ENCODE peak calls at places on chromosomes 3 and 15, in eight cellular contexts. P is body of pancreas, W is upper lobe of right lung, G is adrenal gland, T is esophagus muscularis mucosa, N is dorsolateral prefrontal cortex, R is left ventricle myocardium inferior, X is fibroblast of lung. Y is an unnamed sample.
A peak's percentile ranks its signal among the peaks of the same experiment; 100 is the strongest.

GRCh38 chr3:147652682-147653081 is 243.5 kb downstream of the ZIC1 start:
- DNase-seq in P (no peak), W (no peak), G (no peak), T (no peak), N (no peak), R (no peak), X (peak; percentile 51), Y (no peak)

GRCh38 chr3:155491696-155492095 is 198.2 kb upstream of the STRIT1 start:
- DNase-seq in P (no peak), W (no peak), G (no peak), T (no peak), N (no peak), R (no peak), X (no peak), Y (no peak)

GRCh38 chr3:134933997-134934396 is 138.9 kb downstream of the EPHB1 start:
- DNase-seq in P (no peak), W (no peak), G (no peak), T (no peak), N (no peak), R (no peak), X (no peak), Y (no peak)

GRCh38 chr15:41546846-41547786 is 3.1 kb upstream of the RPAP1 start:
- DNase-seq in P (no peak), W (no peak), G (peak; percentile 81), T (no peak), N (no peak), R (no peak), X (peak; percentile 62), Y (peak; percentile 65)

GRCh38 chr3:30269751-30270445 is 336.5 kb upstream of the TGFBR2 start:
- DNase-seq in P (no peak), W (no peak), G (no peak), T (no peak), N (no peak), R (no peak), X (peak; percentile 74), Y (no peak)

GRCh38 chr3:36166477-36166876 is 213.8 kb upstream of the STAC start:
- DNase-seq in P (no peak), W (no peak), G (peak; percentile 75), T (no peak), N (no peak), R (no peak), X (peak; percentile 90), Y (peak; percentile 68)

GRCh38 chr3:132665230-132665629 is 5.1 kb downstream of the UBA5 start:
- DNase-seq in P (no peak), W (no peak), G (no peak), T (no peak), N (no peak), R (no peak), X (no peak), Y (no peak)

GRCh38 chr3:52789746-52790040 is 4.9 kb upstream of the ITIH3 start:
- DNase-seq in P (no peak), W (no peak), G (no peak), T (no peak), N (no peak), R (no peak), X (no peak), Y (no peak)

GRCh38 chr15:58309993-58310928 is 121.5 kb upstream of the LIPC start:
- DNase-seq in P (no peak), W (peak; percentile 63), G (peak; percentile 87), T (no peak), N (peak; percentile 44), R (peak; percentile 64), X (no peak), Y (no peak)

GRCh38 chr3:157438371-157438735 is 1.7 kb downstream of the PTX3 start:
- DNase-seq in P (no peak), W (no peak), G (no peak), T (no peak), N (no peak), R (no peak), X (peak; percentile 25), Y (no peak)

GRCh38 chr3:107013606-107014005 is 363.6 kb upstream of the CCDC54 start:
- DNase-seq in P (no peak), W (no peak), G (no peak), T (no peak), N (no peak), R (no peak), X (no peak), Y (no peak)

GRCh38 chr3:188469228-188469885 is 315.4 kb downstream of the LPP start:
- DNase-seq in P (no peak), W (no peak), G (no peak), T (no peak), N (no peak), R (no peak), X (peak; percentile 36), Y (no peak)

GRCh38 chr15:90557651-90558084 is 27.9 kb downstream of the CRTC3 start:
- DNase-seq in P (peak; percentile 93), W (no peak), G (peak; percentile 98), T (no peak), N (peak; percentile 78), R (peak; percentile 93), X (peak; percentile 87), Y (peak; percentile 74)

GRCh38 chr3:105334138-105334882 is 32.4 kb upstream of the ALCAM start:
- DNase-seq in P (no peak), W (no peak), G (no peak), T (no peak), N (no peak), R (no peak), X (peak; percentile 75), Y (no peak)

GRCh38 chr3:36457667-36458066 is 77.4 kb downstream of the STAC start:
- DNase-seq in P (no peak), W (no peak), G (no peak), T (no peak), N (no peak), R (peak; percentile 20), X (no peak), Y (no peak)

GRCh38 chr3:130892759-130893239 is 1.1 kb upstream of the ATP2C1 start:
- DNase-seq in P (peak; percentile 77), W (no peak), G (peak; percentile 85), T (no peak), N (peak; percentile 73), R (peak; percentile 20), X (peak; percentile 67), Y (peak; percentile 76)

GRCh38 chr15:98121957-98122356 is 161.5 kb downstream of the ARRDC4 start:
- DNase-seq in P (no peak), W (no peak), G (no peak), T (no peak), N (no peak), R (no peak), X (no peak), Y (no peak)

GRCh38 chr15:65902373-65902772 is 33.1 kb downstream of the RAB11A start:
- DNase-seq in P (peak; percentile 34), W (peak; percentile 69), G (peak; percentile 31), T (peak; percentile 89), N (no peak), R (peak; percentile 31), X (no peak), Y (no peak)

GRCh38 chr15:68733666-68734065 is 87.0 kb downstream of the ANP32A start:
- DNase-seq in P (no peak), W (no peak), G (no peak), T (no peak), N (no peak), R (no peak), X (no peak), Y (no peak)

GRCh38 chr3:189572249-189572648 is 58.9 kb upstream of the TP63 start:
- DNase-seq in P (no peak), W (no peak), G (no peak), T (no peak), N (no peak), R (no peak), X (peak; percentile 58), Y (no peak)

GRCh38 chr3:141393151-141394076 is 25.1 kb downstream of the ZBTB38 start:
- DNase-seq in P (no peak), W (no peak), G (peak; percentile 81), T (no peak), N (no peak), R (no peak), X (no peak), Y (no peak)
- H3K27ac ChIP-seq in P (no peak overlapping the region), W (peak overlapping the region; percentile 26), G (peak overlapping the region; percentile 58), T (no peak overlapping the region), N (peak overlapping the region; percentile 59), R (no peak overlapping the region), X (no peak overlapping the region), Y (no peak overlapping the region)

DNA sequence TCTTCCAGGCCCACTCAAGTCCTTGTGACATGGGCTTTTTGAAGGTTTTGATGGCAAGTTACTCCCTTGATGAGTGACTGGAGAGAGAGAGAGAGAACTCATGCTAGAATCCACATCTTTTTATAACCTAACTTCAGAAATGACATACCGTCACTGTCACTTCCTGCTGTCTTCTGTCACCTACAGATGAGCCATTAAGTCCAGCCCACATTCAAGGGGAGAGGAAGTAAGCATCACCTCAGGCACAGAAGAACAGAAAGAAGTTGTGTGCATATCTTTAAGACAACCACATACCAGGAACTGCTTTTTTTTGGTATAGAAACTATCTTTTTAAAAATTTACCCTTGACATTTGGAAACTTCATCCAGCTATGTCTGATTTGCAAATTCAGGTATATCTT is 16.6 kb upstream of the TXNRD3 start:
- DNase-seq in P (no peak), W (no peak), G (no peak), T (no peak), N (no peak), R (no peak), X (no peak), Y (no peak)
- H3K27ac ChIP-seq in P (no peak overlapping the region), W (no peak overlapping the region), G (no peak overlapping the region), T (no peak overlapping the region), N (no peak overlapping the region), R (no peak overlapping the region), X (no peak overlapping the region), Y (no peak overlapping the region)

DNA sequence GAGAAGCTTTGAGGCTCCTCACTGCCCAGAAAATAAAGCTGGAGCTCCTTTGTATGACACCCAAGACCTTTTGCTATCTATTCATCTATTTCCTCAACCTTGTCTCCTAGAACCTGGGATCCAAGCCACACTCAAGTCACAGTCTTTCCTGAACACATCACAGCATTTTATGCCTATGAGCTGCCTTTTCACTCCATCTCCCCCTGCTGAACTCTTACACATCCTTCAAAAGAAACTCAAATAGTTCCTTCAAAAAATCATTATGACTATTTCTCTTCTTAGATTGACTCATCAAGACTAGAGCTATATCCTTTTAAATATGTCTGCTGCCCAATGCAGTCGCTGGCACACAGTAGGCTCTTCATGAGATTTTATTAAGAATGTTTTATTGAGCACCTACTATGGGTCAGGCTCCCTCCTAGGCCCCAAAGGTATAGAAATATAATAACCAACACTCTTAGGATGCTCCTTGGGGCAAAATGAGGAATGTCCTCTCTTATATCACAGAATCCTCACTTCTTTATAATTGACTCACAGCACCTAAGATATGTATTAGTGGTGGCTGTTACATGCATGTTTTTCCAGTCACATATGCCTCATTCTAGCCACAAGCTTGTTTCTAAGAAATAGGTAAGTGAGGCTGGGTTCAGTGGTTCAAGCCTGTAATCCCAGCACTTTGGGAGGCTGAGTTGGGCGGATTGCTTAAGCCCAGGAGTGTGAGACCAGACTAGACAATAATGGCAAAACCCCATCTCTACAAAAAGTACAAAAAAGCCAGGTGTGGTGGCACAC is 57.7 kb upstream of the PSMD6 start:
- DNase-seq in P (no peak), W (no peak), G (no peak), T (no peak), N (no peak), R (no peak), X (no peak), Y (no peak)
- H3K27ac ChIP-seq in P (no peak overlapping the region), W (no peak overlapping the region), G (no peak overlapping the region), T (no peak overlapping the region), N (no peak overlapping the region), R (no peak overlapping the region), X (no peak overlapping the region), Y (no peak overlapping the region)

DNA sequence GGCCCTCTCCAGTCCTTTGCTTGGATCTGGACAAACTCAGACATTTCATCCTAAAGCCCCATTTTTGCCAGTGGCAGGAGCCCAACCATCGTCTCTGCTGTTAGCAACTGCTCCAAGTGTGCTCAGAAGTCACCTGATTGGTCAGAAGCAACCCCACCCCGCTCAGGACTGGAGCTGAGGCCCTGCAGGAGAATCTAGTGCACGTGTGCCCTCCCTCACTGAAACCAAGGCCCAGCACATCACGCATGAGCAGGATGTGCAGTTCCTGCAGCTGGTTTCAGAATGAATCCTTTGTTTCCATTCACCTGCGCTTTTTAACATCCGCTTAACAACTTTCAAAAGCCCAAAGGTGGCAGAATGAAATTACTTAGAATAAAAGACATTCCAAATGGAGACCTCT is 81.2 kb downstream of the SRGAP3 start:
- DNase-seq in P (no peak), W (no peak), G (no peak), T (no peak), N (no peak), R (no peak), X (no peak), Y (no peak)
- H3K27ac ChIP-seq in P (no peak overlapping the region), W (no peak overlapping the region), G (no peak overlapping the region), T (no peak overlapping the region), N (no peak overlapping the region), R (no peak overlapping the region), X (no peak overlapping the region), Y (no peak overlapping the region)

Y was measured in brain microvascular endothelial cell.